ENCODE peak calls at places on chromosomes 16 and 17, in five cellular contexts. A, W, K, J and Z are unnamed samples.

GRCh38 chr17:42894283-42895184 is 6.1 kb upstream of the G6PC1 start:
- DNase-seq in A (no peak), W (no peak), K (no peak), J (no peak), Z (no peak)

GRCh38 chr17:31067699-31068184 is 27.0 kb upstream of the NF1 start:
- DNase-seq in A (peak; percentile 63), W (no peak), K (no peak), J (no peak), Z (peak; percentile 53)

GRCh38 chr17:30969989-30970680 is 704 bp upstream of the RNF135 start:
- DNase-seq in A (peak; percentile 57), W (peak; percentile 60), K (no peak), J (no peak), Z (no peak)

GRCh38 chr17:27526603-27527002 is 70.4 kb downstream of the KSR1 start:
- DNase-seq in A (no peak), W (peak; percentile 67), K (peak; percentile 60), J (no peak), Z (no peak)

GRCh38 chr16:17784073-17784472 is 313.3 kb upstream of the XYLT1 start:
- DNase-seq in A (no peak), W (no peak), K (no peak), J (no peak), Z (peak; percentile 25)

GRCh38 chr16:55656695-55657092 is 906 bp downstream of the SLC6A2 start:
- DNase-seq in A (no peak), W (peak; percentile 55), K (no peak), J (no peak), Z (no peak)

GRCh38 chr16:56780646-56781045 is 50.7 kb downstream of the NUP93 start:
- DNase-seq in A (no peak), W (no peak), K (no peak), J (no peak), Z (no peak)

GRCh38 chr17:57852041-57852954 is 2.5 kb upstream of the MRPS23 start:
- DNase-seq in A (no peak), W (no peak), K (no peak), J (no peak), Z (no peak)

GRCh38 chr16:1539720-1540555 is 6.5 kb downstream of the TMEM204 start:
- DNase-seq in A (no peak), W (no peak), K (no peak), J (no peak), Z (no peak)

GRCh38 chr17:82241183-82241925 is 12.5 kb downstream of the SLC16A3 start:
- DNase-seq in A (no peak), W (no peak), K (peak; percentile 75), J (peak; percentile 88), Z (no peak)

GRCh38 chr17:32161029-32161428 is 18.7 kb downstream of the RHOT1 start:
- DNase-seq in A (no peak), W (no peak), K (no peak), J (no peak), Z (no peak)

GRCh38 chr17:48110722-48111121 is 3.2 kb downstream of the SNX11 start:
- DNase-seq in A (no peak), W (no peak), K (no peak), J (no peak), Z (no peak)
- H3K4me1 ChIP-seq in A (peaks cover 9% of the 10 kb centered on the region), W (peaks cover 4% of the 10 kb centered on the region), K (no peaks in the 10 kb centered on the region), J (no peaks in the 10 kb centered on the region), Z (peaks cover 6% of the 10 kb centered on the region)

GRCh38 chr17:39765159-39765558 is 27.4 kb downstream of the GRB7 start:
- DNase-seq in A (no peak), W (no peak), K (no peak), J (no peak), Z (no peak)

GRCh38 chr17:39761861-39762496 is 24.2 kb downstream of the GRB7 start:
- DNase-seq in A (no peak), W (no peak), K (no peak), J (no peak), Z (no peak)

GRCh38 chr17:39765766-39766165 is 28.0 kb downstream of the GRB7 start:
- DNase-seq in A (no peak), W (no peak), K (no peak), J (no peak), Z (no peak)

GRCh38 chr17:39767147-39767546 is 29.4 kb downstream of the GRB7 start:
- DNase-seq in A (no peak), W (no peak), K (no peak), J (no peak), Z (no peak)

DNA sequence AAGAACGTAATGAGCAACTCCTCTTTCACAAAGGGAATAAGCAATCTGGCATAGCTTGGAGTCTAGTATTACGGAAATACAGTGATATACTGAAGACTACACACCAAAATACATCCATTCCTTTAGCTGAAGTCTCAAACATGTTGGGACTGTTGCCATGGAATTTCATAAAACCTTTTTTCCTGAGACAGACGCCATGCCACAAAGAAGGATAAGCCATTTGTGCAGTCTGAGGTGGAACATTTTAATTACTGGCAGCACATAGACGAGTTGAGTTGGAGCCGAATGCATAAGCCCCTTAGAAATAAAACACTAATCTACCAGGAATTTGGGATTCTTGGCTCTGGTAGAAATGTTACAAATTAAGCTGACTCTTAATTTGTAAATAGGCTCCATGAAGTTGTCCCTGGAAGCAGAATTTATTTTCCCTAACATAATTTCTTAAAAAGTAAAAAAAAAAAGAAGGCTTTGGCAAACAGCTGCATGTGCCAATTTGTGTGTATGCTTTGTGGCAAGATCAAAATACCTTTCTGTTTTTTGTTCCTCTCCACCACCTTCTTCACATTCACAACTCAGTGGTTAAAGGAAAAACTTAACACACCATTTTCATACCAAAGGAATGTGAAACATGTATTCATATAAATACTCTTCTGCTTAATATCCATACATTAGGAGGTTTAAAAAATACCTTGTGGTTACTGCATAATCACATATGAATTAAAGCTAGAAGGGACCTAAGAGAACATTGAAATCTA is 25.5 kb downstream of the GRB7 start:
- DNase-seq in A (no peak), W (no peak), K (no peak), J (no peak), Z (no peak)
- H3K4me1 ChIP-seq in A (no peaks in the 10 kb centered on the region), W (no peaks in the 10 kb centered on the region), K (no peaks in the 10 kb centered on the region), J (no peaks in the 10 kb centered on the region), Z (no peaks in the 10 kb centered on the region)

DNA sequence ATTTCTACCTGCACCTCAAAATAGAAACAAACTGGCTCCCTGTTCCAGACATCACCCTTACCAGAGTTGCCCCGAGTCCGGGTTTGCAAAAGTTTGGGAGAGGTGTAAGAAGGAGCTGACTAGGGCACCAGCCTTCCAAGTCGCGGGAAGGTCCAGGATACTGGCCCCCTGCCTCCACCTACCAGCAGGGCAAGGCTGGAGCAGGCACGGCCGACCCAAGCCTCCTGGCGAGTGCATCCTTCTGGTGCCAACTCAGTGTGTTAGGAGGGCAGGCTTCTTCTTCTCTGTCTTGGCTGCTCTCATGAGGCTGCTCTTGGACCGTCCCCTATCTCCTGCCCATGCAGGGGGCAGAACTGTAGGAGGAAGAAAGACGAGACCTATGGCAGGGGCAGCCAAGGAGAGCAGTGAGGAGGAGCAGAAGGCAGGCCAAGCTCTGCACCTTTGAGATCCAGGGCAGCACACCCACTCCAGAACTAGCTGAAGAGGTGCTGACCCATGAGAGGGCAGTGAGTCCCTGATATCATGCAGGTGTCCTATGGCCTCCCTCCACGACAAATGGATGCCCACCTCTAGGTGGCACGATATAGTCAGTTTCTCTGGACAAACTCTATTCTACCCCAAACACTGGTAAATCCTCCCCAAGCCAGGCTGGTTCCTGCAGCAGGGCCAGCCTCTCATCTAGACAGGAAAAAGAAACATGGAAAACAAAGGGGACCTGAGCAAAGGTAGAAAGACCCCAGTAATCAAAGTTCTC is 54.4 kb downstream of the CYTH1 start:
- DNase-seq in A (no peak), W (no peak), K (no peak), J (no peak), Z (no peak)
- H3K4me1 ChIP-seq in A (peaks cover 16% of the 10 kb centered on the region), W (peaks cover 13% of the 10 kb centered on the region), K (peaks cover 10% of the 10 kb centered on the region), J (no peaks in the 10 kb centered on the region), Z (peaks cover 8% of the 10 kb centered on the region)

DNA sequence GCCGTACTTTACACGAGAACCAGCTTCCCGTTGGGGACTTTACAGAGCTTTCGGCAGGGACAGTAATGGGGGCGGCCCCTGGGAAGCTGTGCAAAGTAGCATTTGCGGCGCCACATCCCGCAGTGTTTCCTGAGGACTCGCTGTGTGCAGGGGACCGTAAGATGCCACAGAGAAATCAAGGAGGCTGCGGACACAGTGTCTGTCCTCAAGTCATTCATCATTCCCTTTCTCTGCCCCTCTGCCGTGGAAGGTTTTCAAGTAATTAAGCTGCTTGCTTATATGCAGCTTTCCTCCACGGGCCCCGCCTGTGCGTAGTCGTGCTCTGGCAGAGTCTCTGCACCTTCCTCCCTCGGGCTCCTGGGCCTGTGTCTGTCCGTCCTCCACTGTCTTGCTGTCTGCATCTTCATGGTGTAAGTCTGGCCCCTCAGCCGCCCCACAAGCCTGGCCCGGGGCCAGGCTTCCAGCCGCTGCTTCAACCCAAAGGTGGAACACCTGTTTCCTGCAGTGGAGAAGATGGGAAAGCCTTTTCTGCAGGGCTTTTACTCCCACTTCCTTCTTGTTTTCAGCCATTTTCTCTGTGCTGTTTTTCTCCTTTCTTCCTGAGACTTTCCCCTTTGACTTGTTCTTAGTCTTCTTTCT is 216.9 kb upstream of the CHMP6 start:
- DNase-seq in A (no peak), W (peak; percentile 27), K (no peak), J (no peak), Z (no peak)
- H3K4me1 ChIP-seq in A (no peaks in the 10 kb centered on the region), W (peaks cover 3% of the 10 kb centered on the region), K (no peaks in the 10 kb centered on the region), J (no peaks in the 10 kb centered on the region), Z (no peaks in the 10 kb centered on the region)

GRCh38 chr17:21249086-21249795 is 4.0 kb downstream of the NATD1 start:
- DNase-seq in A (no peak), W (no peak), K (no peak), J (no peak), Z (no peak)
- H3K4me1 ChIP-seq in A (peaks cover 6% of the 10 kb centered on the region), W (no peaks in the 10 kb centered on the region), K (peaks cover 6% of the 10 kb centered on the region), J (no peaks in the 10 kb centered on the region), Z (peaks cover 8% of the 10 kb centered on the region)